ENCODE peak calls at places on chromosomes 6 and 20, in five cellular contexts. One of them, this sample, is unnamed.

GRCh38 chr20:38337561-38338140 is 8.6 kb upstream of the LBP start:
- DNase-seq in cardiac fibroblast: peak
- DNase-seq in NCI-H524: peak
- DNase-seq in stimulated activated CD4-positive, alpha-beta T cell treated with anti-CD3 and anti-CD28 coated beads, Interleukin-15, amount 100 ng/mL, for 1 hour: no peak
- DNase-seq in spleen: no peak
- DNase-seq in this sample: no peak

GRCh38 chr6:169386431-169387057 is 132.9 kb upstream of the THBS2 start:
- DNase-seq in stimulated activated CD4-positive, alpha-beta T cell treated with anti-CD3 and anti-CD28 coated beads, Interleukin-15, amount 100 ng/mL, for 1 hour: no peak
- DNase-seq in cardiac fibroblast: no peak
- DNase-seq in spleen: no peak
- DNase-seq in NCI-H524: no peak
- DNase-seq in this sample: no peak

GRCh38 chr6:10194816-10195639 is 219.8 kb downstream of the TFAP2A start:
- DNase-seq in cardiac fibroblast: no peak
- DNase-seq in spleen: no peak
- DNase-seq in NCI-H524: no peak
- DNase-seq in stimulated activated CD4-positive, alpha-beta T cell treated with anti-CD3 and anti-CD28 coated beads, Interleukin-15, amount 100 ng/mL, for 1 hour: no peak
- DNase-seq in this sample: no peak

GRCh38 chr6:143843689-143844405 is 709 bp downstream of the LTV1 start:
- DNase-seq in NCI-H524: no peak
- DNase-seq in cardiac fibroblast: peak
- DNase-seq in stimulated activated CD4-positive, alpha-beta T cell treated with anti-CD3 and anti-CD28 coated beads, Interleukin-15, amount 100 ng/mL, for 1 hour: no peak
- DNase-seq in spleen: no peak
- DNase-seq in this sample: no peak

GRCh38 chr6:12605888-12606345 is 110.7 kb upstream of the PHACTR1 start:
- DNase-seq in spleen: no peak
- DNase-seq in NCI-H524: peak
- DNase-seq in stimulated activated CD4-positive, alpha-beta T cell treated with anti-CD3 and anti-CD28 coated beads, Interleukin-15, amount 100 ng/mL, for 1 hour: no peak
- DNase-seq in cardiac fibroblast: peak
- DNase-seq in this sample: no peak

GRCh38 chr6:167235005-167235404 is 56.1 kb upstream of the UNC93A start:
- DNase-seq in spleen: no peak
- DNase-seq in NCI-H524: peak
- DNase-seq in stimulated activated CD4-positive, alpha-beta T cell treated with anti-CD3 and anti-CD28 coated beads, Interleukin-15, amount 100 ng/mL, for 1 hour: no peak
- DNase-seq in cardiac fibroblast: no peak
- DNase-seq in this sample: no peak

GRCh38 chr6:157221049-157221816 is 102.1 kb downstream of the TMEM242 start:
- DNase-seq in NCI-H524: peak
- DNase-seq in cardiac fibroblast: peak
- DNase-seq in spleen: peak
- DNase-seq in stimulated activated CD4-positive, alpha-beta T cell treated with anti-CD3 and anti-CD28 coated beads, Interleukin-15, amount 100 ng/mL, for 1 hour: peak
- DNase-seq in this sample: no peak

GRCh38 chr20:4297141-4297826 is 281.9 kb upstream of the RNF24 start:
- DNase-seq in spleen: no peak
- DNase-seq in stimulated activated CD4-positive, alpha-beta T cell treated with anti-CD3 and anti-CD28 coated beads, Interleukin-15, amount 100 ng/mL, for 1 hour: no peak
- DNase-seq in cardiac fibroblast: peak
- DNase-seq in NCI-H524: no peak
- DNase-seq in this sample: no peak

GRCh38 chr20:38000293-38000692 is 33.0 kb downstream of the TTI1 start:
- DNase-seq in NCI-H524: no peak
- DNase-seq in cardiac fibroblast: no peak
- DNase-seq in stimulated activated CD4-positive, alpha-beta T cell treated with anti-CD3 and anti-CD28 coated beads, Interleukin-15, amount 100 ng/mL, for 1 hour: no peak
- DNase-seq in spleen: no peak
- DNase-seq in this sample: no peak

GRCh38 chr6:25793970-25794369 is 37.9 kb downstream of the SLC17A1 start:
- DNase-seq in spleen: no peak
- DNase-seq in cardiac fibroblast: no peak
- DNase-seq in stimulated activated CD4-positive, alpha-beta T cell treated with anti-CD3 and anti-CD28 coated beads, Interleukin-15, amount 100 ng/mL, for 1 hour: no peak
- DNase-seq in NCI-H524: no peak
- DNase-seq in this sample: no peak

GRCh38 chr6:81547149-81547548 is 205.3 kb downstream of the TENT5A start:
- DNase-seq in stimulated activated CD4-positive, alpha-beta T cell treated with anti-CD3 and anti-CD28 coated beads, Interleukin-15, amount 100 ng/mL, for 1 hour: no peak
- DNase-seq in spleen: no peak
- DNase-seq in NCI-H524: no peak
- DNase-seq in cardiac fibroblast: no peak
- DNase-seq in this sample: no peak

GRCh38 chr20:34946661-34947060 is 8.9 kb downstream of the GSS start:
- DNase-seq in NCI-H524: no peak
- DNase-seq in cardiac fibroblast: no peak
- DNase-seq in spleen: no peak
- DNase-seq in stimulated activated CD4-positive, alpha-beta T cell treated with anti-CD3 and anti-CD28 coated beads, Interleukin-15, amount 100 ng/mL, for 1 hour: no peak
- DNase-seq in this sample: no peak

GRCh38 chr6:19180348-19181073 is 656.7 kb upstream of the ID4 start:
- DNase-seq in cardiac fibroblast: peak
- DNase-seq in stimulated activated CD4-positive, alpha-beta T cell treated with anti-CD3 and anti-CD28 coated beads, Interleukin-15, amount 100 ng/mL, for 1 hour: no peak
- DNase-seq in NCI-H524: no peak
- DNase-seq in spleen: no peak
- DNase-seq in this sample: no peak

GRCh38 chr6:89828988-89829590 is 591 bp upstream of the CASP8AP2 start:
- DNase-seq in spleen: peak
- DNase-seq in stimulated activated CD4-positive, alpha-beta T cell treated with anti-CD3 and anti-CD28 coated beads, Interleukin-15, amount 100 ng/mL, for 1 hour: no peak
- DNase-seq in NCI-H524: no peak
- DNase-seq in cardiac fibroblast: no peak
- DNase-seq in this sample: no peak

GRCh38 chr6:130935978-130936377 is 108.8 kb downstream of the SMLR1 start:
- DNase-seq in cardiac fibroblast: no peak
- DNase-seq in NCI-H524: no peak
- DNase-seq in spleen: no peak
- DNase-seq in stimulated activated CD4-positive, alpha-beta T cell treated with anti-CD3 and anti-CD28 coated beads, Interleukin-15, amount 100 ng/mL, for 1 hour: no peak
- DNase-seq in this sample: no peak

This sample was measured in esophagus squamous epithelium.